ENCODE peak calls at places on chromosomes 16 and 17, in six cellular contexts. A is HCT116, Y is PC-3, M is GM23248, F is SK-N-SH, C is MM.1S. D is an unnamed sample.

GRCh38 chr17:66567234-66568170 is 265.1 kb downstream of the PRKCA start:
- DNase-seq in A (peak; percentile 71), Y (peak; percentile 99), M (peak; percentile 88), F (peak; percentile 71), C (peak; percentile 69), D (peak; percentile 79)

GRCh38 chr16:62644030-62644812 is 608.0 kb upstream of the CDH8 start:
- DNase-seq in A (no peak), Y (no peak), M (no peak), F (no peak), C (no peak), D (no peak)

GRCh38 chr17:38898812-38899348 is 26.5 kb upstream of the LASP1NB start:
- DNase-seq in A (no peak), Y (peak; percentile 7), M (no peak), F (no peak), C (peak; percentile 95), D (no peak)

GRCh38 chr16:79053577-79053976 is 547.0 kb downstream of the MAF start:
- DNase-seq in A (no peak), Y (no peak), M (no peak), F (no peak), C (no peak), D (no peak)

GRCh38 chr16:85104147-85104546 is 8.1 kb downstream of the CIBAR2 start:
- DNase-seq in A (no peak), Y (no peak), M (no peak), F (no peak), C (no peak), D (peak; percentile 60)

GRCh38 chr17:42660692-42661345 is 1.7 kb downstream of the TUBG2 start:
- DNase-seq in A (no peak), Y (peak; percentile 77), M (peak; percentile 89), F (no peak), C (no peak), D (no peak)

GRCh38 chr17:30969989-30970680 is 704 bp upstream of the RNF135 start:
- DNase-seq in A (no peak), Y (peak; percentile 53), M (peak; percentile 53), F (no peak), C (peak; percentile 84), D (peak; percentile 54)

GRCh38 chr17:44935116-44935515 is 12.5 kb downstream of the KIF18B start:
- DNase-seq in A (no peak), Y (no peak), M (no peak), F (peak; percentile 21), C (no peak), D (no peak)

GRCh38 chr17:67475161-67475887 is 98.2 kb downstream of the PITPNC1 start:
- DNase-seq in A (peak; percentile 75), Y (peak; percentile 95), M (peak; percentile 86), F (peak; percentile 84), C (peak; percentile 24), D (peak; percentile 73)

GRCh38 chr17:17749025-17749772 is 67.9 kb downstream of the RAI1 start:
- DNase-seq in A (no peak), Y (no peak), M (no peak), F (peak; percentile 81), C (no peak), D (peak; percentile 31)

GRCh38 chr17:38926290-38927070 is 1.1 kb downstream of the LASP1NB start:
- DNase-seq in A (no peak), Y (no peak), M (no peak), F (no peak), C (peak; percentile 76), D (no peak)

GRCh38 chr16:1154291-1154886 is 1.5 kb downstream of the CACNA1H start:
- DNase-seq in A (no peak), Y (no peak), M (no peak), F (no peak), C (no peak), D (peak; percentile 56)
- H3K9ac ChIP-seq in A (no peak overlapping the region), Y (no peak overlapping the region), M (no peak overlapping the region), F (no peak overlapping the region), C (no peak overlapping the region), D (no peak overlapping the region)

DNA sequence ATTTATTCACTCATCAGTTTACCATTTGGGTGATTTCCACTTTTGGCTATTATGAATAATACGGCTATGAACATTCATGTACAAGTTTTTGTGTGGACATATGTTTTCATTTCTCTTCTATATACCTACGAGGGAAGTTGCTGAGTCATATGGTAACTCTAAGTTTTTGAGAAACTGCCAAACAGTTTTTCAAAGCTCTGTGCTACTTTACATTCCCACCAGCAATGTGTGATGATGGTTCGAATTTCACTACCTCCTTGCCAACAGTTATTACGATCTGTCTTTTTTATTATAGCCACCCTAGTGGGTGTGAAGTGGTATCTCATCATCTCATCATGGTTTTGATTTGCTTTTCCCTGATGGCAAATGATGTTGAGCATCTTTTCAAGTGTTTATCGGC is 63.7 kb upstream of the MRTFB start:
- DNase-seq in A (no peak), Y (peak; percentile 76), M (peak; percentile 83), F (no peak), C (no peak), D (no peak)
- TF ChIP-seq EZH2phosphoT487 in A (no peak), Y (no peak), M (no peak), F (no peak), C (no peak), D (no peak)

GRCh38 chr16:30025574-30025973 is 2.6 kb downstream of the C16orf92 start:
- DNase-seq in A (no peak), Y (no peak), M (no peak), F (no peak), C (no peak), D (no peak)

GRCh38 chr16:30025156-30025555 is 2.2 kb downstream of the C16orf92 start:
- DNase-seq in A (no peak), Y (no peak), M (no peak), F (no peak), C (no peak), D (no peak)

GRCh38 chr16:30023586-30023985 is 588 bp downstream of the C16orf92 start:
- DNase-seq in A (no peak), Y (no peak), M (no peak), F (no peak), C (no peak), D (no peak)

GRCh38 chr16:30024451-30024850 is 1.5 kb downstream of the C16orf92 start:
- DNase-seq in A (no peak), Y (no peak), M (no peak), F (no peak), C (no peak), D (no peak)

DNA sequence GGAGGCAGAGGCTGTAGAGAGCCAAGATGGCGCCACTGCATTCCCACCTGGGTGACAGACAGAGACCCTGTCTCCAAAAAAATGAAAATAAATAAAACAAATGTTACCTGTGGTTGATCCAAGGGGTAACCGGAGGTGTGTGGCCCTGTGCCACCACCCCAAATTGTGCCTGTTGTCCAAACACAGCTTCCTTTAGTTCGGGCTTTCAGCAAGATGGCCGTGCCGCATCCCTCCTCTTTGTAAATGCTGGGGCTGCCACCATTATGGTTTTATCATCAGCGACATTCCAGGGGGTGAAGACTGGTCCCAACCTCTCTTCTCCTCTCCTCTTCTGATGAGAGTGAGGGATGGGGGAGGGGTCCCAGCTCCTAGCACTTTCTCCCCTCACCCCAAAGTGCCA is at the start of gene C16orf92:
- DNase-seq in A (no peak), Y (no peak), M (no peak), F (no peak), C (no peak), D (no peak)
- H3K4me2 ChIP-seq in A (peak within 1 kb of the TSS; percentile 85), Y (no peak within 1 kb of the TSS), M (no peak within 1 kb of the TSS), F (no peak within 1 kb of the TSS), C (no peak within 1 kb of the TSS), D (no peak within 1 kb of the TSS)

DNA sequence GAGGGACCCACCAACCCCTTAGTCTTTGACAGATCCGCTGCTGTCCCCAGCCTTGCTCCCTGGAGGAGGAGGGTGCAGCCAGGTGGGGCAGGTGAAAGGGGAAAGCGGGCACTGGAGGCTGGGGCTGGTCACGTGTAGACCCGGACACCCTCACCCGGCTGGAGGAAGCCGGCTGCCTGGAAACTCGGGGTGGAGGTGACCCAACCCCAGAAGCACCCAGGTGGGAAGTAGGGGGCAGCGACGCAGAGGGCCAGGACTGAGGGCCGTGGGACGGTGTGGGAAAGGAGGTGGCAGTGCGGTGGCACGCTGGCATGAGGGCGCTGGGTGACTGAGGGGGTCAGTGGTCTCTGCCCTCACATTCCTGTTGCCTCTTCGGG is 2.7 kb downstream of the TRAF7 start:
- DNase-seq in A (no peak), Y (no peak), M (no peak), F (no peak), C (no peak), D (no peak)
- H3K9ac ChIP-seq in A (peak overlapping the region; percentile 98), Y (no peak overlapping the region), M (peak overlapping the region; percentile 89), F (no peak overlapping the region), C (no peak overlapping the region), D (no peak overlapping the region)

D was measured in neural progenitor cell.